ENCODE peak calls at places on chromosomes 5 and 9, in seven cellular contexts. L is fibroblast of lung, I is OCI-LY7, B is mammary epithelial cell, Q is neuronal stem cell, S is GM23248, E is neural progenitor cell. Z is an unnamed sample.
A peak's percentile ranks its signal among the peaks of the same experiment; 100 is the strongest.

GRCh38 chr9:133144142-133144886 is 19.4 kb downstream of the GBGT1 start:
- DNase-seq in S (peak; percentile 86), I (peak; percentile 74), B (peak; percentile 52), Q (peak; percentile 83), E (peak; percentile 91), L (peak; percentile 32), Z (peak; percentile 85)

GRCh38 chr9:99419099-99419498 is 197.0 kb downstream of the SEC61B start:
- DNase-seq in L (no peak), B (no peak), I (no peak), E (no peak), Q (no peak), S (no peak), Z (no peak)

GRCh38 chr9:85298434-85298833 is 443.3 kb downstream of the AGTPBP1 start:
- DNase-seq in S (no peak), B (no peak), Q (no peak), E (no peak), L (no peak), I (no peak), Z (no peak)

GRCh38 chr5:75484605-75485004 is 26.8 kb downstream of the CERT1 start:
- DNase-seq in L (no peak), E (no peak), Q (no peak), S (no peak), I (no peak), B (no peak), Z (no peak)

GRCh38 chr5:168295574-168296201 is 4.2 kb downstream of the WWC1 start:
- DNase-seq in S (peak; percentile 70), E (peak; percentile 89), L (peak; percentile 78), Q (peak; percentile 70), B (peak; percentile 55), I (no peak), Z (peak; percentile 80)

GRCh38 chr5:10106806-10107205 is 142.9 kb downstream of the ATPSCKMT start:
- DNase-seq in L (no peak), Q (no peak), I (no peak), E (no peak), B (peak; percentile 1), S (peak; percentile 68), Z (no peak)

GRCh38 chr5:31531543-31531887 is 378 bp downstream of the DROSHA start:
- DNase-seq in L (peak; percentile 10), E (peak; percentile 39), S (peak; percentile 71), Q (no peak), B (peak; percentile 23), I (peak; percentile 37), Z (peak; percentile 21)

GRCh38 chr9:2066312-2067273 is 51.4 kb downstream of the SMARCA2 start:
- DNase-seq in E (peak; percentile 54), L (peak; percentile 43), I (peak; percentile 6), S (peak; percentile 67), Q (no peak), B (no peak), Z (no peak)

GRCh38 chr9:16540996-16541668 is 329.3 kb downstream of the BNC2 start:
- DNase-seq in B (no peak), L (peak; percentile 75), S (peak; percentile 35), I (no peak), Q (no peak), E (no peak), Z (no peak)

GRCh38 chr5:143182106-143182505 is 221.4 kb downstream of the NR3C1 start:
- DNase-seq in I (no peak), E (no peak), Q (no peak), B (no peak), S (no peak), L (no peak), Z (no peak)

GRCh38 chr9:81874228-81874627 is 54.0 kb upstream of the SPATA31D4 start:
- DNase-seq in Q (no peak), L (no peak), B (no peak), I (no peak), E (no peak), S (no peak), Z (no peak)

GRCh38 chr9:15361737-15362136 is 54.7 kb upstream of the TTC39B start:
- DNase-seq in S (no peak), L (no peak), E (no peak), Q (no peak), B (no peak), I (no peak), Z (no peak)

GRCh38 chr5:83404182-83404712 is 67.3 kb upstream of the VCAN start:
- DNase-seq in I (no peak), S (no peak), E (peak; percentile 60), B (no peak), Q (peak; percentile 29), L (no peak), Z (no peak)

GRCh38 chr9:80899208-80899607 is 790.1 kb downstream of the TLE1 start:
- DNase-seq in E (no peak), S (no peak), L (peak; percentile 75), B (peak; percentile 69), I (no peak), Q (no peak), Z (peak; percentile 77)

GRCh38 chr9:101737705-101738565 is 512 bp downstream of the GRIN3A start:
- DNase-seq in S (peak; percentile 27), L (no peak), I (no peak), Q (peak; percentile 48), E (peak; percentile 77), B (peak; percentile 2), Z (no peak)

GRCh38 chr5:137300411-137301240 is 198.5 kb downstream of the SPOCK1 start:
- DNase-seq in B (peak; percentile 23), L (peak; percentile 85), S (peak; percentile 90), Q (no peak), I (no peak), E (no peak), Z (peak; percentile 27)

GRCh38 chr5:121982500-121983261 is 20.9 kb downstream of the SRFBP1 start:
- DNase-seq in Q (no peak), I (no peak), B (peak; percentile 33), E (no peak), S (peak; percentile 20), L (peak; percentile 50), Z (peak; percentile 60)

GRCh38 chr5:141811287-141812155 is 66.7 kb downstream of the PCDH1 start:
- DNase-seq in Q (peak; percentile 69), L (no peak), I (peak; percentile 49), S (peak; percentile 36), E (peak; percentile 91), B (no peak), Z (no peak)

GRCh38 chr5:10124287-10124686 is 125.4 kb downstream of the ATPSCKMT start:
- DNase-seq in L (no peak), E (no peak), I (no peak), Q (no peak), B (no peak), S (peak; percentile 36), Z (no peak)

GRCh38 chr5:71738962-71739361 is 19.9 kb downstream of the CARTPT start:
- DNase-seq in E (no peak), B (no peak), L (no peak), S (no peak), I (no peak), Q (no peak), Z (no peak)

GRCh38 chr5:36710039-36710438 is 103.6 kb downstream of the SLC1A3 start:
- DNase-seq in S (no peak), B (no peak), L (no peak), I (no peak), E (no peak), Q (no peak), Z (no peak)

GRCh38 chr5:6253281-6253680 is 125.1 kb downstream of the MED10 start:
- DNase-seq in E (no peak), I (no peak), L (no peak), B (no peak), Q (no peak), S (no peak), Z (no peak)

GRCh38 chr5:6253846-6254245 is 124.5 kb downstream of the MED10 start:
- DNase-seq in S (no peak), L (no peak), B (no peak), I (no peak), Q (no peak), E (no peak), Z (no peak)

GRCh38 chr5:6252581-6252980 is 125.8 kb downstream of the MED10 start:
- DNase-seq in B (no peak), S (no peak), Q (no peak), E (no peak), L (no peak), I (no peak), Z (no peak)

GRCh38 chr5:6256901-6257300 is 121.4 kb downstream of the MED10 start:
- DNase-seq in S (no peak), I (no peak), E (no peak), L (no peak), Q (no peak), B (no peak), Z (no peak)

GRCh38 chr5:6255956-6256355 is 122.4 kb downstream of the MED10 start:
- DNase-seq in S (no peak), I (no peak), E (no peak), L (no peak), Q (no peak), B (no peak), Z (no peak)
- H2AFZ ChIP-seq in S (no peak overlapping the region), I (no peak overlapping the region), E (no peak overlapping the region), L (no peak overlapping the region), Q (no peak overlapping the region), B (no peak overlapping the region), Z (no peak overlapping the region)

GRCh38 chr9:92147030-92147853 is 32.0 kb upstream of the SPTLC1 start:
- DNase-seq in Q (no peak), B (peak; percentile 90), S (peak; percentile 92), I (no peak), E (no peak), L (peak; percentile 96), Z (peak; percentile 70)
- H2AFZ ChIP-seq in Q (peak overlapping the region; percentile 83), B (peak overlapping the region; percentile 91), S (peak overlapping the region; percentile 67), I (no peak overlapping the region), E (peak overlapping the region; percentile 92), L (peak overlapping the region; percentile 65), Z (peak overlapping the region; percentile 75)

DNA sequence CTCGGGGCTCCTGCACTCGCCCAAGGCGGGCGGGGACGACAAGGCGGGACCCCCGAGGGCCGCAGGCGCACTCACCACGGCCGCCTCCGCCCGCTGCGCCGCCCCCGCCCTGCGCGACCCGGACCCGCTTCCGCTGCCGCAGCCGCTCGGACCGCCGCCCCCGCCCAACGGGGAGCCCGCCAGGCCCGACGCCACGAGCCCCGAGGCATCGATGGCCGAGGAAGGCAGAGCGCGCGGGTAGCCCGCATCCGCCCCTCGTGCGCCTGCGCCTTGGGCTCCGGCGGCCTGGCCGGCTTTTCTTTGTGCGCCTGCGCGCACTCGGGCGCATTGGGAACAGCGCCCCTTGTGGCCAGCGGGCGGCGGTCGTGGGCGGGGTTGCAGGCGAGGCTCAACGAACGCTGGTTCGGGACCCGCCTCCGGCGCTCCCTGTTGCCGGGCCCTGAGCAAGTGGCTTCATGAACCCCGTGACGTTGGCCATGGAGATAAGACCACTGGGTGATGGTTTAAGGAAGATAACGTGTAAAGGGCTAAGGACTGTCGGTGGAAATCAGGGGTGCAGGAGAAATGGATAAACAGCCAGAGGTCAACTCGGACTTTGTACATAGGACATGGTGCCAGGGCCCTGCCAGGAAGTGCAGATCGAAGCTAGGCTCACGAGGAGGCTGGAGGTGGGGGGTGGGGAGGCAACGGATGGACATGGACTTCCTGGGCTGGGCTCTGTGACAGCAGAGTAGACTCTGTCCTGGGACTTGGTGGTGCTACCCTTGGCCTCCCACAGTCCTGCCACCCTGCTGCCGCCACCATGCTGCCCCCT is at the start of the genes C8G and FBXW5:
- DNase-seq in I (peak; percentile 98), L (peak; percentile 87), S (peak; percentile 98), B (peak; percentile 90), Q (peak; percentile 94), E (peak; percentile 99), Z (peak; percentile 91)
- H2AFZ ChIP-seq in I (peak within 1 kb of the TSS; percentile 45), L (peak within 1 kb of the TSS; percentile 38), S (peak within 1 kb of the TSS; percentile 27), B (peak within 1 kb of the TSS; percentile 82), Q (peak within 1 kb of the TSS; percentile 84), E (peak within 1 kb of the TSS; percentile 57), Z (no peak within 1 kb of the TSS)

DNA sequence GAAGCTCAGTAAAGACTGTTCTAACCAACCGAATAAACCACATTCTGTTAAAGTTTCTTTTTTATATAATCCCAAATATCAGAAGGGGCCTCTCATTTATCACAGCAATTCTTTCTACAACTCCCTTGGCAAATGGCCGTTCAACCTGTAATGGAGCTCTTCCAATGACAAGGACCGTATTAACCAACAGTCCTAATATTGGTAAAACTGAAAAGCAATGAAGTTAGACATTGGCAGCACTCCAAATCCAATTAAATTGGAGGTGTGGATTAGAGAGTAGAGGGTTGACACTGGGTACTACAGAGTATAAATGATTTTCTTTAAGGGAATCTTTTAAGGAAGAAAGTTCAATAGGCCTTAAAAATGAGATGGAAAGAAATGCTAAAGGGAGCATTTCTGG is 842 bp downstream of the TMED7 start:
- DNase-seq in S (peak; percentile 48), B (no peak), Q (no peak), E (no peak), I (no peak), L (no peak), Z (no peak)
- H2AFZ ChIP-seq in S (peak overlapping the region; percentile 84), B (no peak overlapping the region), Q (peak overlapping the region; percentile 97), E (no peak overlapping the region), I (peak overlapping the region; percentile 73), L (no peak overlapping the region), Z (peak overlapping the region; percentile 92)

Z was measured in PC-3.